ENCODE peak calls at places on chromosomes 11 and 22, in ten cellular contexts. R, M, H, C, O, W, F, T, L and Q are unnamed samples.

GRCh38 chr22:42490244-42490832 is 29.3 kb downstream of the RRP7A start:
- DNase-seq in L (no peak), H (no peak), T (no peak), C (no peak), M (no peak), F (no peak), W (no peak), R (peak; percentile 39), O (no peak), Q (no peak)

GRCh38 chr11:57800444-57801184 is 39.0 kb downstream of the CTNND1 start:
- DNase-seq in O (peak; percentile 79), R (peak; percentile 92), H (peak; percentile 15), F (peak; percentile 58), W (peak; percentile 71), C (no peak), T (peak; percentile 78), L (no peak), M (no peak), Q (no peak)

GRCh38 chr11:15006139-15006759 is 34.1 kb upstream of the CALCA start:
- DNase-seq in T (peak; percentile 64), O (peak; percentile 5), W (peak; percentile 19), F (peak; percentile 34), H (no peak), M (no peak), L (no peak), C (no peak), R (peak; percentile 66), Q (no peak)

GRCh38 chr11:117834838-117835443 is 10.4 kb upstream of the FXYD2 start:
- DNase-seq in O (no peak), M (no peak), W (no peak), F (no peak), T (no peak), R (no peak), L (no peak), C (no peak), H (no peak), Q (peak; percentile 24)

GRCh38 chr11:3984896-3985295 is 109.7 kb upstream of the RRM1 start:
- DNase-seq in W (peak; percentile 29), H (peak; percentile 17), F (peak; percentile 8), T (peak; percentile 52), R (no peak), C (peak; percentile 52), M (no peak), O (no peak), L (no peak), Q (no peak)

GRCh38 chr22:24824915-24825314 is 18.9 kb downstream of the SGSM1 start:
- DNase-seq in H (no peak), O (no peak), W (no peak), T (no peak), C (no peak), F (no peak), M (no peak), R (no peak), L (no peak), Q (no peak)

GRCh38 chr22:42462016-42462415 is 29.8 kb upstream of the NFAM1 start:
- DNase-seq in M (no peak), C (no peak), F (no peak), R (no peak), W (peak; percentile 37), L (no peak), O (no peak), H (no peak), T (no peak), Q (no peak)

GRCh38 chr11:44018127-44018521 is 29.7 kb upstream of the ACCSL start:
- DNase-seq in M (no peak), C (no peak), L (no peak), T (no peak), O (no peak), F (no peak), H (no peak), W (no peak), R (no peak), Q (peak; percentile 7)

GRCh38 chr11:131129474-131129873 is 213.2 kb upstream of the SNX19 start:
- DNase-seq in O (no peak), F (no peak), L (no peak), C (no peak), M (no peak), H (no peak), W (no peak), R (no peak), T (no peak), Q (no peak)

GRCh38 chr11:77106321-77106720 is 3.7 kb downstream of the OMP start:
- DNase-seq in O (no peak), L (no peak), R (no peak), F (peak; percentile 40), H (no peak), T (no peak), C (no peak), M (no peak), W (no peak), Q (no peak)

GRCh38 chr22:23058481-23059336 is 11.6 kb upstream of the GNAZ start:
- DNase-seq in W (peak; percentile 57), H (peak; percentile 4), C (no peak), T (no peak), F (no peak), M (no peak), O (no peak), R (no peak), L (no peak), Q (no peak)

GRCh38 chr11:18171377-18172000 is 1.1 kb upstream of the MRGPRX4 start:
- DNase-seq in L (no peak), O (peak; percentile 25), C (no peak), M (no peak), W (peak; percentile 32), H (peak; percentile 51), T (peak; percentile 47), F (peak; percentile 6), R (peak; percentile 10), Q (no peak)

GRCh38 chr22:22552630-22553029 is 6.4 kb downstream of the PRAME start:
- DNase-seq in L (no peak), T (peak; percentile 11), H (peak; percentile 39), R (no peak), W (peak; percentile 86), M (no peak), O (no peak), F (no peak), C (no peak), Q (no peak)

GRCh38 chr11:102241026-102241425 is 76.3 kb upstream of the BIRC3 start:
- DNase-seq in L (no peak), W (no peak), T (no peak), M (no peak), O (no peak), F (peak; percentile 57), R (no peak), H (no peak), C (no peak), Q (no peak)

GRCh38 chr11:61972796-61973602 is 5.6 kb upstream of the FTH1 start:
- DNase-seq in W (no peak), R (no peak), C (peak; percentile 50), H (no peak), T (no peak), L (no peak), M (peak; percentile 58), F (no peak), O (peak; percentile 62), Q (no peak)

GRCh38 chr22:23088199-23088604 is 17.9 kb downstream of the GNAZ start:
- DNase-seq in O (no peak), H (peak; percentile 50), R (no peak), L (no peak), W (peak; percentile 54), M (no peak), T (no peak), C (no peak), F (no peak), Q (no peak)

GRCh38 chr11:10878408-10879214 is 20.8 kb upstream of the ZBED5 start:
- DNase-seq in T (peak; percentile 84), W (peak; percentile 26), F (peak; percentile 58), L (no peak), M (no peak), C (no peak), O (no peak), H (peak; percentile 58), R (peak; percentile 81), Q (no peak)

GRCh38 chr11:64970731-64971151 is 1.2 kb downstream of the MAJIN start:
- DNase-seq in H (no peak), C (no peak), R (no peak), T (no peak), M (peak; percentile 36), O (peak; percentile 89), L (no peak), W (no peak), F (no peak), Q (no peak)

GRCh38 chr11:129410561-129410960 is 34.9 kb downstream of the BARX2 start:
- DNase-seq in F (no peak), M (no peak), R (no peak), L (no peak), O (no peak), W (no peak), T (no peak), C (no peak), H (no peak), Q (no peak)

GRCh38 chr11:11901917-11902316 is 60.1 kb downstream of the USP47 start:
- DNase-seq in F (no peak), H (no peak), W (no peak), T (no peak), M (no peak), L (no peak), O (no peak), R (no peak), C (no peak), Q (no peak)
- H3K27ac ChIP-seq in F (no peak overlapping the region), H (no peak overlapping the region), W (no peak overlapping the region), T (no peak overlapping the region), M (no peak overlapping the region), L (no peak overlapping the region), O (no peak overlapping the region), R (no peak overlapping the region), C (no peak overlapping the region), Q (peak overlapping the region; percentile 37)

GRCh38 chr11:116193321-116194114 is 579.3 kb downstream of the BUD13 start:
- DNase-seq in W (no peak), O (peak; percentile 28), M (peak; percentile 84), F (peak; percentile 88), H (peak; percentile 46), T (peak; percentile 78), R (peak; percentile 86), C (peak; percentile 21), L (no peak), Q (peak; percentile 70)
- TF ChIP-seq CTCF in W (no peak), O (no peak), M (no peak), F (no peak), H (peak; percentile 14), T (peak; percentile 22), R (peak; percentile 26), C (no peak), L (no peak), Q (no peak)

GRCh38 chr11:31369348-31370329 is at the start of the genes DCDC1 and DNAJC24:
- DNase-seq in L (peak; percentile 89), R (peak; percentile 100), H (peak; percentile 93), F (peak; percentile 93), T (peak; percentile 95), O (peak; percentile 84), M (peak; percentile 94), C (peak; percentile 89), W (peak; percentile 86), Q (peak; percentile 93)
- H3K27ac ChIP-seq in L (peak within 1 kb of the TSS; percentile 78), R (peak within 1 kb of the TSS; percentile 71), H (peak within 1 kb of the TSS; percentile 79), F (peak within 1 kb of the TSS; percentile 83), T (peak within 1 kb of the TSS; percentile 75), O (peak within 1 kb of the TSS; percentile 78), M (peak within 1 kb of the TSS; percentile 86), C (peak within 1 kb of the TSS; percentile 3), W (peak within 1 kb of the TSS; percentile 58), Q (peak within 1 kb of the TSS; percentile 47)

DNA sequence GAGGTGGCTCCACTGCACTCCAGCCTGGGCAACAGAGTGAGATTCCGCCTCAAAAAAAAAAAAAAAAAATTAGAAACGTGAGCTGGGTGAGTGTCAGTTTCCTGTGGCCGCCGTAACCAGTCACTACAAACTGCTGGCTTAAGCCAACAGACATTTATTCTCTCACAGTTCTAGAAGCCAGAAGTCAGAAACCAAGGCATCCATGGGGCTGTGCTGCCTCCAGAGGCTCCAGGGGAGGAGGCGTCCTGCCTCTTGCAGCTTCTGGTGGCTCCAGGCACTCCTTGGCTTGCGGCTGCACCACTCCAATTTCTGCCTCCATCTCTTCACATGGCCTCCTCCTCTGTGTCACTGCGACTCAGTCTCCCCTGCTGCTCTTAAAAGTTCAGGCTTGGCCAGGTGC is 11.1 kb upstream of the KIAA0930 start:
- DNase-seq in R (no peak), M (no peak), H (no peak), W (no peak), T (no peak), C (no peak), F (no peak), O (no peak), L (no peak), Q (no peak)
- TF ChIP-seq CTCF in R (no peak), M (no peak), H (peak; percentile 16), W (no peak), T (no peak), C (no peak), F (no peak), O (no peak), L (no peak), Q (no peak)